ENCODE peak calls at places on chromosome 2, in ten cellular contexts. J is brain microvascular endothelial cell; B is thyroid gland; Y is nephron progenitor cell; N is CD8-positive, alpha-beta T cell; W is cardiac muscle cell; K is A673; S is breast epithelium; O is left ventricle myocardium inferior; V is GM13976. G is an unnamed sample.

GRCh38 chr2:25340340-25340886 is 1.3 kb downstream of the DNMT3A start:
- DNase-seq in J (no peak), B (peak), Y (peak), N (no peak), W (peak), K (peak), S (no peak), O (peak), V (peak), G (no peak)

GRCh38 chr2:240974771-240975572 is 23.4 kb upstream of the SNED1 start:
- DNase-seq in J (no peak), B (no peak), Y (no peak), N (no peak), W (no peak), K (no peak), S (no peak), O (peak), V (no peak), G (no peak)

GRCh38 chr2:10932345-10933151 is 20.8 kb downstream of the KCNF1 start:
- DNase-seq in J (no peak), B (no peak), Y (no peak), N (no peak), W (no peak), K (peak), S (no peak), O (no peak), V (no peak), G (no peak)

GRCh38 chr2:23199115-23199918 is 185.7 kb upstream of the KLHL29 start:
- DNase-seq in J (peak), B (no peak), Y (peak), N (no peak), W (peak), K (peak), S (no peak), O (no peak), V (no peak), G (no peak)

GRCh38 chr2:217643814-217644301 is 358.9 kb downstream of the TNS1 start:
- DNase-seq in J (no peak), B (no peak), Y (peak), N (no peak), W (no peak), K (no peak), S (no peak), O (no peak), V (no peak), G (no peak)

GRCh38 chr2:96146881-96147592 is 1.8 kb upstream of the DUSP2 start:
- DNase-seq in J (peak), B (peak), Y (no peak), N (no peak), W (no peak), K (no peak), S (no peak), O (no peak), V (no peak), G (no peak)

GRCh38 chr2:226215902-226216503 is 583.6 kb downstream of the IRS1 start:
- DNase-seq in J (peak), B (peak), Y (peak), N (peak), W (peak), K (peak), S (no peak), O (peak), V (peak), G (peak)

GRCh38 chr2:218290316-218291261 is 1.7 kb downstream of the TMBIM1 start:
- DNase-seq in J (no peak), B (no peak), Y (no peak), N (no peak), W (no peak), K (no peak), S (no peak), O (no peak), V (peak), G (no peak)

GRCh38 chr2:219570924-219571310 is 422 bp downstream of the OBSL1 start:
- DNase-seq in J (no peak), B (peak), Y (peak), N (no peak), W (peak), K (no peak), S (no peak), O (no peak), V (no peak), G (no peak)

GRCh38 chr2:201558665-201559064 is 84.6 kb downstream of the TMEM237 start:
- DNase-seq in J (no peak), B (no peak), Y (no peak), N (no peak), W (no peak), K (no peak), S (no peak), O (no peak), V (no peak), G (no peak)

GRCh38 chr2:210460863-210461227 is 15.7 kb downstream of the LANCL1 start:
- DNase-seq in J (no peak), B (no peak), Y (no peak), N (no peak), W (no peak), K (no peak), S (no peak), O (no peak), V (no peak), G (no peak)

GRCh38 chr2:166419616-166419934 is 43.8 kb upstream of the SCN9A start:
- DNase-seq in J (peak), B (no peak), Y (no peak), N (no peak), W (peak), K (peak), S (no peak), O (no peak), V (no peak), G (no peak)

GRCh38 chr2:66507673-66508127 is 72.8 kb downstream of the MEIS1 start:
- DNase-seq in J (no peak), B (no peak), Y (peak), N (no peak), W (no peak), K (no peak), S (no peak), O (no peak), V (no peak), G (peak)

GRCh38 chr2:42386684-42387083 is 25.7 kb upstream of the COX7A2L start:
- DNase-seq in J (no peak), B (no peak), Y (no peak), N (no peak), W (peak), K (peak), S (no peak), O (no peak), V (peak), G (no peak)

GRCh38 chr2:55743583-55743982 is 49.9 kb upstream of the PNPT1 start:
- DNase-seq in J (peak), B (no peak), Y (no peak), N (no peak), W (peak), K (no peak), S (no peak), O (no peak), V (peak), G (no peak)

GRCh38 chr2:62611820-62612219 is 93.7 kb upstream of the EHBP1 start:
- DNase-seq in J (no peak), B (no peak), Y (no peak), N (no peak), W (no peak), K (no peak), S (no peak), O (no peak), V (no peak), G (no peak)

GRCh38 chr2:233470007-233470687 is 96.4 kb downstream of the USP40 start:
- DNase-seq in J (peak), B (no peak), Y (no peak), N (no peak), W (peak), K (no peak), S (no peak), O (peak), V (no peak), G (no peak)

GRCh38 chr2:30361751-30362394 is 85.2 kb upstream of the LCLAT1 start:
- DNase-seq in J (no peak), B (peak), Y (no peak), N (no peak), W (no peak), K (no peak), S (no peak), O (no peak), V (no peak), G (no peak)

GRCh38 chr2:161434127-161434526 is 18.0 kb downstream of the TBR1 start:
- DNase-seq in J (no peak), B (no peak), Y (no peak), N (no peak), W (no peak), K (no peak), S (no peak), O (no peak), V (no peak), G (no peak)

GRCh38 chr2:19667085-19667484 is 234.7 kb downstream of the TTC32 start:
- DNase-seq in J (peak), B (no peak), Y (no peak), N (no peak), W (peak), K (peak), S (no peak), O (no peak), V (no peak), G (no peak)

GRCh38 chr2:20179755-20180594 is 45.0 kb downstream of the SDC1 start:
- DNase-seq in J (no peak), B (no peak), Y (peak), N (no peak), W (no peak), K (no peak), S (no peak), O (no peak), V (no peak), G (no peak)

GRCh38 chr2:42050350-42051167 is 2.7 kb downstream of the PKDCC start:
- DNase-seq in J (no peak), B (no peak), Y (no peak), N (no peak), W (peak), K (no peak), S (no peak), O (no peak), V (no peak), G (no peak)

GRCh38 chr2:16176971-16177480 is 236.7 kb downstream of the MYCN start:
- DNase-seq in J (no peak), B (no peak), Y (no peak), N (no peak), W (no peak), K (no peak), S (no peak), O (no peak), V (no peak), G (no peak)

GRCh38 chr2:68030529-68030928 is 32.3 kb downstream of the C1D start:
- DNase-seq in J (no peak), B (no peak), Y (no peak), N (no peak), W (no peak), K (no peak), S (no peak), O (no peak), V (no peak), G (no peak)

GRCh38 chr2:68031546-68032160 is 31.2 kb downstream of the C1D start:
- DNase-seq in J (peak), B (no peak), Y (no peak), N (no peak), W (peak), K (peak), S (no peak), O (no peak), V (peak), G (no peak)

GRCh38 chr2:68032702-68033101 is 30.1 kb downstream of the C1D start:
- DNase-seq in J (no peak), B (no peak), Y (no peak), N (no peak), W (no peak), K (no peak), S (no peak), O (no peak), V (no peak), G (no peak)

GRCh38 chr2:68027959-68028358 is 34.8 kb downstream of the C1D start:
- DNase-seq in J (peak), B (no peak), Y (no peak), N (no peak), W (no peak), K (no peak), S (no peak), O (no peak), V (no peak), G (no peak)

DNA sequence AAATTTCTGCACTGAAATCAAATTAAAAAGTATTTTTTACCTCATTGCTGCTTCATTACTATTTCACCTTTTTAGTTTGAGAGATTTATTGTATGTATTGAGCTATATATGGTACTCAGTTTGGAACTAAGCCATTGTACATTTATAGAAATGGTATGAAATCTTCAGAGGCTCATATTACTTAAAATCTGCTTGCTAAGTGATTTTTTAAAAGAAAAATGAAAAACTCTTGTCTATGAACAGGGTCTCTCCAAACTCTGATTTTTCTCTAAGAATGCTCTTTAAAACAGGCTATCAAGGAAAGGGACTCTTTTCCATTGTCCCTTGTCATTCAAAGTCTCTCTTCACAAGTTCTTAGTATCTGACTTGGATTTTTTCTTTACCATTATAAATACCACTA is 31.8 kb downstream of the C1D start:
- DNase-seq in J (no peak), B (no peak), Y (no peak), N (no peak), W (no peak), K (no peak), S (no peak), O (no peak), V (no peak), G (no peak)
- TF ChIP-seq CTCF in J (no peak), B (no peak), Y (no peak), N (no peak), W (no peak), K (no peak), S (no peak), O (no peak), V (no peak), G (no peak)

DNA sequence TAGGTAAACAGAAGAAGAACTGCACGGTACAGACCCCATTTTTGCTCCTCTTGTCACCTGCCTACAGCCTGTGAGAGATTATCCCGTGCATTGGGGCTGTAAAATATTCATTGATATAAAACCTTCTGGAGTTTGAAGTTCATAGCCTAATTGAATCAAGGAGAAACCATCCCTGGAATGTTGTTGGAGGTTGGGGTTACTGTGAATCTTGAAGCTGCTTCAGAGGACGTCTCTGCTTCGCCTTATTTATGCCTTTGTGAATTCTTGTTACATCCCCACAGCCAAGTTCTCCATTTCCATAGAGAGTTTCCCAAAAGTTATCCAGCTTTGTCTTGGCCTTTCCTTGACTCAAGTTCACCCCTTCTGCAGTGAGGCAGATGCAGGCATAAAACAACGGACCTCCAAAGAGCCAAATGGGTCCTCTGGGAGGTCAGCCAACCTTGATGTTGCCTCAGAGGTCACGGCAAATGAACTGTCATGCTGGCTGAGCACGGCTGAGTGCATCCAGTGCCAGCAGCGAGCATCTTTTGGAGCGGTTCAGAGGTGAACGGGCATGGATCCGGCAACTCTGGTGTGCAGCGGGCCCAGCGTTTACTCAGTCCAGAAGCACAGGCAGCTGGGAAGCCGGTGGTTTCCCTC is 317.6 kb downstream of the PRKCE start:
- DNase-seq in J (peak), B (peak), Y (peak), N (no peak), W (no peak), K (no peak), S (no peak), O (no peak), V (no peak), G (no peak)
- TF ChIP-seq CTCF in J (no peak), B (no peak), Y (no peak), N (no peak), W (no peak), K (no peak), S (no peak), O (no peak), V (no peak), G (no peak)

GRCh38 chr2:158578703-158579330 is 122.1 kb downstream of the PKP4 start:
- DNase-seq in J (no peak), B (no peak), Y (no peak), N (no peak), W (no peak), K (no peak), S (no peak), O (no peak), V (peak), G (no peak)
- TF ChIP-seq CTCF in J (no peak), B (no peak), Y (no peak), N (no peak), W (no peak), K (no peak), S (no peak), O (no peak), V (no peak), G (no peak)

GRCh38 chr2:3130444-3130843 is 247.2 kb downstream of the EIPR1 start:
- DNase-seq in J (no peak), B (no peak), Y (no peak), N (no peak), W (no peak), K (no peak), S (no peak), O (no peak), V (no peak), G (no peak)

GRCh38 chr2:3132466-3132865 is 245.2 kb downstream of the EIPR1 start:
- DNase-seq in J (no peak), B (no peak), Y (no peak), N (no peak), W (no peak), K (no peak), S (no peak), O (no peak), V (no peak), G (no peak)

GRCh38 chr2:3130889-3131635 is 246.6 kb downstream of the EIPR1 start:
- DNase-seq in J (no peak), B (no peak), Y (no peak), N (no peak), W (no peak), K (peak), S (no peak), O (no peak), V (no peak), G (no peak)

GRCh38 chr2:3129867-3130266 is 247.8 kb downstream of the EIPR1 start:
- DNase-seq in J (no peak), B (no peak), Y (no peak), N (no peak), W (no peak), K (no peak), S (no peak), O (no peak), V (no peak), G (no peak)

DNA sequence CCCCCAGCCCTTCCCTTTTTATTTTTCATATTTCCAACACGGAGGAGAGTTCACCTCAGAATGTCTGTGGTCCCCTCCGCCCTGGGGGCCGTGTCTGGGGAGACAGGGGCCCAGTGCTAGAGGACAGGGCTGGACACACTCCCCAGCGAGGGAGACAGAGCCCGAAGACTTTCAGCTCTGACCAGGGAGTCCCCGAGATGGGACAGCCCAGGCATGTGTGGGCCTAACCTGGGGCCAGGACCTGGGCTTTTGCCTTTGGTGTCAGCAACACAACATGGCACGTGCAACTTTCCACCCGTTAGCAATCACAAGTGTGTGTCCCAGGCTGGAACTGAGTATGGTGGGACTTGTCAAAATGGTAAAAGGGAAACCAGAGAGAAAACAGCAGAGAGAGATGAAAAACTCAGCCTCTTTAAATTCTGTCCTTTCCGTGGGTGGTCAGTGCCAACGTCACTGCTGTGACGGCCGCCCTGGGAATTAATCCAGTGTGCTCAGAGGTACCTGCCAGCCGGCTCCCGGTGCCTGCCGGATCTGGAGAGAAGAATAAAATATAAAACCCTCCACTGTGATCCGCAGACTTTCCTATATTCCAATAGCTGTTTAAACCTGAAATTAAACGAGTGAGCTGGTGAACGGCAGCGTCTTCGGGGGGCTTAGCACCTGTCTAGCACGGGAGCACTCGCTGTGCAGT is 245.8 kb downstream of the EIPR1 start:
- DNase-seq in J (no peak), B (peak), Y (no peak), N (no peak), W (no peak), K (no peak), S (no peak), O (no peak), V (no peak), G (no peak)
- TF ChIP-seq CTCF in J (no peak), B (no peak), Y (no peak), N (no peak), W (no peak), K (no peak), S (no peak), O (no peak), V (no peak), G (no peak)

DNA sequence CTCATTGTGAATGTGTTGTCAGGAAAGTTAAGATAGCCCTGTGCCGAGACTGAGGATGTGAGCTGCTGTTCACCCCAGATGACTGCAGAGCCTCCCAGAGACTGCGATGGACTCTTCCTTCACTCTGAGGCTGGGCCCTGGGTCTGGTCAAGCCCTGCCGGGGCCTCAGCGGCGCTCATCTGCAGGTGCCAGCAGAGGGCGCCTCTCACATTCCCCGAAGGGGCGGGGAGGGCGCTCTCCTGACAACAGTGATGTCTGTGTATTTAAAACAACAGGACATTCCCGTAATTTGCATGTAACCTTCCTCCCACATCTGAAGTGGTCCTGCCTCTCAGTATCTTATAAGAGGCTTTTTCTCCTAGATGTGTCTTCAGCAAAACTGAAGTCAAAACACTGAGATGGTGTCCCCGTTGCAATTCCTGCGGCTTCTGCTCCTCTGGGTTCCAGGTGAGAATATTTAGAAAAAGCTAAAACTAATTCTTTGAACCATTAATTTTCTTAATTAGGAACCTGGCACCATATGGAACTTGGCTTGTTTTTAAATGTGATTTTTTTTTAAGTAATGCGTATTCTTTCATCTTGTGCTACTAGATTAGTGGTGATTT is 1377.9 kb downstream of the RPIA start:
- DNase-seq in J (no peak), B (peak), Y (peak), N (no peak), W (peak), K (peak), S (no peak), O (no peak), V (peak), G (peak)
- TF ChIP-seq CTCF in J (peak), B (no peak), Y (peak), N (no peak), W (peak), K (peak), S (no peak), O (peak), V (peak), G (peak)